ENCODE peak calls at places on chromosomes 12 and 14, in four cellular contexts. K is lower leg skin, W is MM.1S, D is cardiac fibroblast. H is an unnamed sample.

GRCh38 chr12:50517456-50518048 is 12.8 kb downstream of the DIP2B start:
- DNase-seq in W (peak), D (peak), K (no peak), H (no peak)

GRCh38 chr14:33165144-33165925 is 226.7 kb downstream of the NPAS3 start:
- DNase-seq in K (no peak), D (no peak), W (no peak), H (peak)

GRCh38 chr12:58159941-58160340 is 218.6 kb downstream of the ATP23 start:
- DNase-seq in K (no peak), D (no peak), W (peak), H (no peak)

GRCh38 chr12:71195338-71195896 is 37.6 kb upstream of the TSPAN8 start:
- DNase-seq in W (no peak), D (no peak), K (no peak), H (no peak)

GRCh38 chr12:51080136-51080535 is 3.3 kb downstream of the CSRNP2 start:
- DNase-seq in K (no peak), W (no peak), D (no peak), H (no peak)

GRCh38 chr12:93780115-93780641 is 103.0 kb downstream of the CRADD start:
- DNase-seq in K (no peak), W (no peak), D (peak), H (no peak)

GRCh38 chr12:54405106-54405505 is 14.0 kb downstream of the ITGA5 start:
- DNase-seq in K (no peak), W (no peak), D (no peak), H (no peak)

GRCh38 chr12:111330800-111331752 is 37.8 kb downstream of the PHETA1 start:
- DNase-seq in K (no peak), W (peak), D (peak), H (peak)

GRCh38 chr12:122873540-122873939 is 22.4 kb downstream of the VPS37B start:
- DNase-seq in K (peak), W (no peak), D (no peak), H (no peak)

GRCh38 chr12:119410396-119410795 is 75.9 kb downstream of the CCDC60 start:
- DNase-seq in W (no peak), K (peak), D (no peak), H (no peak)

GRCh38 chr14:58298880-58299664 is 717 bp downstream of the ARID4A start:
- DNase-seq in D (no peak), K (peak), W (peak), H (no peak)

GRCh38 chr12:80892597-80893445 is 44.9 kb downstream of the LIN7A start:
- DNase-seq in W (no peak), D (no peak), K (no peak), H (peak)

GRCh38 chr14:96095581-96096476 is 56.7 kb downstream of the C14orf132 start:
- DNase-seq in D (peak), W (no peak), K (peak), H (no peak)

GRCh38 chr12:77625441-77625840 is 205.3 kb upstream of the NAV3 start:
- DNase-seq in K (no peak), D (peak), W (no peak), H (peak)

GRCh38 chr12:121232977-121233627 is 23.2 kb downstream of the P2RX4 start:
- DNase-seq in D (no peak), K (no peak), W (no peak), H (no peak)
- TF ChIP-seq CTCF in D (no peak), K (no peak), W (no peak), H (no peak)

GRCh38 chr14:20472566-20473206 is 3.5 kb downstream of the PNP start:
- DNase-seq in K (no peak), W (no peak), D (no peak), H (no peak)
- H3K4me3 ChIP-seq in K (no peak), W (no peak), D (no peak), H (no peak)

DNA sequence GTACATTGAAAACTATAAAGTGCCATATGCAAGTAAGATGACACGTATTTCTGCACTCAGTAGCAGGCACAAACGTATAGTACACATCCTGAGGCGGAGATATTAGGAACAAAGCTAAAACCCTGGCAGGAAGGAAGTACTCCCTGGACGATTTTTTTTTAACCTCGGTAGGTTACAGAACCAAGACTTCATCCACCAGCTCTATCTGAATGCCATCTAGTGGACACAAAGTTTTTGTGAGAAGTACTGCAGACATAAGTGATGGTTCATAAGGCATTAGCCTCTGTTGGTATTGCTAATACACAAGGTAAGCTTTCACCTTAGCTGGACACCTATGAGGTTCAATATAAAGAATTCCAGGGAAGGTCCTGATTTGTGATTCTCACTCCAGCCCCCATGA is 83.0 kb upstream of the CCDC196 start:
- DNase-seq in D (peak), W (peak), K (no peak), H (no peak)
- TF ChIP-seq CTCF in D (peak), W (peak), K (no peak), H (peak)

GRCh38 chr12:109463776-109464175 is 13.3 kb downstream of the KCTD10 start:
- DNase-seq in K (no peak), W (no peak), D (peak), H (no peak)
- H3K4me3 ChIP-seq in K (no peak), W (no peak), D (peak), H (peak)

DNA sequence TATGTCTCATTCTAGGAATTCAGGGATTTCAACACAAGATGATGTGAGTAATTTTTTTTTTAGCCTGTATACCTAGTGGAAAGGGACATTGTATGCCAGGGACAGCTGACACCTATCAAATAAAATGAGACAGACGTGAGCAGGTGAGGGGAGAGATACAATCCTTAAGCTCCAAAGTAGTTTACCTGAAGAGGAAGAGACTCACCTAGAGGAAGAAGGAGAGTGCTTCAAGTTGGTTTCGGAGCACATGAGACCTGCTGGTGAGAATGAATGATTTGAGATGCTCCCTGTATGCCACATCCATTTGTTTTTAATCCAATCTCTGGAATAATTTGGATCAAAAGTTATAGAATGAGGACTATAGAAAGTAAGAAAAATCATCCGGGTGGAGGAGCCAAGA is 915.4 kb upstream of the FBXO33 start:
- DNase-seq in W (no peak), K (no peak), D (no peak), H (no peak)
- TF ChIP-seq CTCF in W (no peak), K (no peak), D (no peak), H (no peak)

GRCh38 chr14:23550131-23550826 is 1.3 kb downstream of the ZFHX2 start:
- DNase-seq in W (no peak), K (no peak), D (no peak), H (no peak)
- H3K4me3 ChIP-seq in W (no peak), K (no peak), D (peak), H (peak)

H was measured in astrocyte of the cerebellum.